ENCODE peak calls at places on chromosomes 13 and 19, in nine cellular contexts. M, L, Y, P, S, G, D, F and T are unnamed samples.

GRCh38 chr19:50242586-50242985 is 39.2 kb downstream of the MYH14 start:
- DNase-seq in M (no peak), L (no peak), Y (no peak), P (no peak), S (no peak), G (no peak), D (no peak), F (no peak), T (no peak)

GRCh38 chr19:3518669-3519068 is 12.6 kb downstream of the FZR1 start:
- DNase-seq in M (no peak), L (no peak), Y (no peak), P (no peak), S (no peak), G (no peak), D (no peak), F (no peak), T (no peak)

GRCh38 chr13:94710881-94711560 is 1.3 kb downstream of the SOX21 start:
- DNase-seq in M (no peak), L (no peak), Y (no peak), P (peak; percentile 72), S (no peak), G (no peak), D (no peak), F (no peak), T (peak; percentile 31)

GRCh38 chr13:33228645-33229445 is 56.7 kb downstream of the STARD13 start:
- DNase-seq in M (no peak), L (no peak), Y (peak; percentile 82), P (no peak), S (peak; percentile 64), G (no peak), D (peak; percentile 72), F (no peak), T (peak; percentile 31)

GRCh38 chr19:6654347-6655310 is 15.3 kb downstream of the TNFSF14 start:
- DNase-seq in M (no peak), L (no peak), Y (no peak), P (no peak), S (peak; percentile 36), G (no peak), D (no peak), F (no peak), T (no peak)

GRCh38 chr19:32869369-32870153 is at the start of gene SLC7A9:
- DNase-seq in M (no peak), L (no peak), Y (no peak), P (no peak), S (no peak), G (peak; percentile 71), D (no peak), F (no peak), T (no peak)

GRCh38 chr19:32819415-32820400 is 49.9 kb downstream of the SLC7A9 start:
- DNase-seq in M (no peak), L (no peak), Y (no peak), P (no peak), S (no peak), G (no peak), D (no peak), F (no peak), T (no peak)

GRCh38 chr19:49574206-49574755 is 6.1 kb downstream of the NOSIP start:
- DNase-seq in M (no peak), L (no peak), Y (no peak), P (no peak), S (no peak), G (no peak), D (no peak), F (no peak), T (no peak)

GRCh38 chr13:75635621-75636338 is at the start of gene LMO7:
- DNase-seq in M (no peak), L (no peak), Y (peak; percentile 82), P (peak; percentile 75), S (peak; percentile 45), G (peak; percentile 69), D (peak; percentile 49), F (peak; percentile 57), T (peak; percentile 86)

GRCh38 chr13:38979891-38980627 is 10.6 kb downstream of the STOML3 start:
- DNase-seq in M (peak; percentile 25), L (peak; percentile 35), Y (peak; percentile 10), P (no peak), S (no peak), G (no peak), D (peak; percentile 11), F (peak; percentile 20), T (no peak)

GRCh38 chr13:27920677-27921420 is 1.0 kb downstream of the PDX1 start:
- DNase-seq in M (no peak), L (no peak), Y (peak; percentile 11), P (no peak), S (no peak), G (peak; percentile 56), D (peak; percentile 13), F (no peak), T (peak; percentile 10)

GRCh38 chr13:19618925-19619324 is 14.5 kb upstream of the MPHOSPH8 start:
- DNase-seq in M (no peak), L (no peak), Y (peak; percentile 43), P (peak; percentile 47), S (peak; percentile 32), G (no peak), D (peak; percentile 57), F (no peak), T (no peak)

GRCh38 chr13:40152145-40152544 is 496.7 kb downstream of the COG6 start:
- DNase-seq in M (no peak), L (no peak), Y (peak; percentile 80), P (no peak), S (no peak), G (no peak), D (peak; percentile 94), F (peak; percentile 31), T (peak; percentile 61)

GRCh38 chr13:33494596-33495214 is 209.2 kb upstream of the STARD13 start:
- DNase-seq in M (no peak), L (no peak), Y (peak; percentile 77), P (no peak), S (no peak), G (no peak), D (peak; percentile 98), F (no peak), T (no peak)

GRCh38 chr13:46684287-46685001 is 112.5 kb downstream of the ESD start:
- DNase-seq in M (no peak), L (no peak), Y (no peak), P (no peak), S (no peak), G (no peak), D (peak; percentile 45), F (no peak), T (no peak)
- H3K4me3 ChIP-seq in M (no peak overlapping the region), L (no peak overlapping the region), Y (no peak overlapping the region), P (no peak overlapping the region), S (no peak overlapping the region), G (no peak overlapping the region), D (no peak overlapping the region), F (no peak overlapping the region), T (no peak overlapping the region)

DNA sequence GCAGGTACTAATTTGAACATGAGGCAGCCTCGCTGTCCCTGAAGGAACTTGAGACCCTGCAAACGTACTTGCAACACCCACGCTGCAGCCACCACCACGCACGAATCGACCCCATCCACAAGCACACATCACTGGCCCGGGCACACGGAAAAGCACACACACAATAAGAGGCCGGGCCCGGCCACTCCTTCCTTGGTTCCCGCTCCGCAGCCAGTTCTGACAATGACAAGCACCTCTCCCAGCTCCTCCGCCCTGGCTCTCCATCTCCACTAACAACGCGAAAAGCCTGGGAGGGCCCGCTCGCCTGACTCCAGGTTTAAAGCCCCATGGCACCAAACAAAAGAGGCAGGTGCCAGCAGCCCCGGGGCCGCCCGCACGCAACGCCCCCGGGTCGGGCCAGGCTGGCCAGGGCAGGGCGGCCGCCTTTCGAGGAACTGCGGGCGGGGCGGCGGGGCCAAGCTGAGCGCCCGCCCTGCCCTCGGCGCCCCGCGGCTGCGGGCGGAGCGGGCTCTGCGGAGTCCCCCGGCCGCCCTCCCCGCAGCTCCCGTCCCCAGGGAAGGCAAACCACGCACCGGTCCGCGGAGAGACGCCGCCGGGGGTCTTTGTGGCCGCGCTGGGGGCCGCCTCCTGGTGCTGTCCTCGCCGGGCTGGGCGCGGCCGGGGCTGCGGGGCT is 504 bp downstream of the DCLK1 start:
- DNase-seq in M (peak; percentile 34), L (peak; percentile 38), Y (no peak), P (peak; percentile 69), S (no peak), G (no peak), D (no peak), F (no peak), T (peak; percentile 54)
- H3K4me3 ChIP-seq in M (peak overlapping the region; percentile 45), L (peak overlapping the region; percentile 55), Y (peak overlapping the region; percentile 20), P (peak overlapping the region; percentile 48), S (no peak overlapping the region), G (peak overlapping the region; percentile 48), D (peak overlapping the region; percentile 54), F (no peak overlapping the region), T (peak overlapping the region; percentile 53)

DNA sequence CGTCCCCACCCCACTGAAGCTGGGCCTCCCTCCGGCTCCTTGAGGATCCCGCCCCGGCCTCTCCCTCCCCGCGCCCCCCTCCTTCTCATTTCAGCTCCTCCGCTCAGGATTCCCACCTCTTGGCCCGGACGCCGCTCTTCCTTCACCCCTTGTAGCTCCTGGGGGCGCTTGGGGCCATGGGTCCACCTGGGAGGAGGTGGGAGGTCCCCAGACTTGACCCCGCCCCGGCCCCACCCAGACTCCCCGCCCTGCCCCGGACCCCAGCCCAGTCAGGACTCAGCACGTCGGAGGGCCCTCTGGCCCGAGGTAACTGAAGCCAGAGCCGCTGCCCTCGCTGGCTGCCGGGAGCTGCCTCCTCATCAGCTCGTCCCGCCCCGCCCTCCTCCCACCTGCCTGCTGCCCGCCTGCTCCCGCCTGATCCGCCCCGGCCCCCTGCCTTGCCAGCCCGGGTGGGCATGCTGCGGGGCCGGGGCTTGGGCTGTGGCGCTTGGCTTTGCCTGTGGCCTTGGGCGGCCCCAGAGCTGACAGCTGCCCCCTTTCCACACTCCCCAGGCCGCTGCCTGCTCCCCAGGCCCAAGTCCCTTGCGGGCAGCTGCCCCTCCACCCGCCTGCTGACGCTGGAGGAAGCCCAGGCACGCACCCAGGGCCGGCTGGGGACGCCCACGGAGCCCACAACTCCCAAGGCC is 9.2 kb downstream of the ARHGAP33 start:
- DNase-seq in M (no peak), L (no peak), Y (no peak), P (no peak), S (no peak), G (no peak), D (no peak), F (no peak), T (no peak)
- H3K4me3 ChIP-seq in M (no peak overlapping the region), L (no peak overlapping the region), Y (no peak overlapping the region), P (no peak overlapping the region), S (no peak overlapping the region), G (no peak overlapping the region), D (no peak overlapping the region), F (no peak overlapping the region), T (no peak overlapping the region)

GRCh38 chr19:41479757-41480191 is 36.8 kb downstream of the ERICH4 start:
- DNase-seq in M (no peak), L (no peak), Y (no peak), P (no peak), S (no peak), G (no peak), D (peak; percentile 64), F (peak; percentile 93), T (no peak)

GRCh38 chr19:41478171-41478570 is 35.2 kb downstream of the ERICH4 start:
- DNase-seq in M (no peak), L (no peak), Y (no peak), P (no peak), S (no peak), G (no peak), D (no peak), F (no peak), T (no peak)

GRCh38 chr19:41480336-41480735 is 37.4 kb downstream of the ERICH4 start:
- DNase-seq in M (no peak), L (no peak), Y (no peak), P (no peak), S (no peak), G (no peak), D (no peak), F (peak; percentile 33), T (no peak)

GRCh38 chr19:41476583-41476982 is 33.6 kb downstream of the ERICH4 start:
- DNase-seq in M (no peak), L (no peak), Y (no peak), P (no peak), S (peak; percentile 50), G (no peak), D (no peak), F (no peak), T (no peak)

GRCh38 chr19:41478875-41479756 is 36.2 kb downstream of the ERICH4 start:
- DNase-seq in M (no peak), L (no peak), Y (no peak), P (no peak), S (no peak), G (no peak), D (peak; percentile 68), F (no peak), T (no peak)
- H3K4me3 ChIP-seq in M (peak overlapping the region; percentile 10), L (no peak overlapping the region), Y (no peak overlapping the region), P (no peak overlapping the region), S (no peak overlapping the region), G (no peak overlapping the region), D (peak overlapping the region; percentile 30), F (no peak overlapping the region), T (no peak overlapping the region)